ENCODE peak calls at places on chromosomes 13 and 19, in eight cellular contexts. One of them, this sample, is unnamed.
A peak's percentile ranks its signal among the peaks of the same experiment; 100 is the strongest.

GRCh38 chr19:46919324-46919723 is 58.5 kb downstream of the ARHGAP35 start:
- DNase-seq in cardiac fibroblast: no peak
- DNase-seq in breast epithelium: peak; percentile 43
- DNase-seq in OCI-LY7: no peak
- DNase-seq in left lung: no peak
- DNase-seq in neural progenitor cell: no peak
- DNase-seq in spleen: no peak
- DNase-seq in foreskin fibroblast: peak; percentile 64
- DNase-seq in this sample: no peak

GRCh38 chr19:955803-956746 is 28.1 kb upstream of the WDR18 start:
- DNase-seq in OCI-LY7: no peak
- DNase-seq in spleen: no peak
- DNase-seq in breast epithelium: no peak
- DNase-seq in neural progenitor cell: peak; percentile 93
- DNase-seq in foreskin fibroblast: no peak
- DNase-seq in cardiac fibroblast: no peak
- DNase-seq in left lung: peak; percentile 70
- DNase-seq in this sample: no peak

GRCh38 chr13:114140909-114141255 is 8.5 kb upstream of the RASA3 start:
- DNase-seq in foreskin fibroblast: no peak
- DNase-seq in neural progenitor cell: no peak
- DNase-seq in spleen: peak; percentile 84
- DNase-seq in left lung: peak; percentile 55
- DNase-seq in OCI-LY7: no peak
- DNase-seq in cardiac fibroblast: no peak
- DNase-seq in breast epithelium: no peak
- DNase-seq in this sample: no peak

GRCh38 chr19:50040967-50041366 is 15.2 kb downstream of the ZNF473 start:
- DNase-seq in neural progenitor cell: no peak
- DNase-seq in spleen: no peak
- DNase-seq in cardiac fibroblast: no peak
- DNase-seq in breast epithelium: no peak
- DNase-seq in OCI-LY7: no peak
- DNase-seq in left lung: no peak
- DNase-seq in foreskin fibroblast: no peak
- DNase-seq in this sample: no peak

GRCh38 chr19:45542234-45542668 is 35.0 kb downstream of the VASP start:
- DNase-seq in left lung: no peak
- DNase-seq in breast epithelium: no peak
- DNase-seq in cardiac fibroblast: no peak
- DNase-seq in foreskin fibroblast: no peak
- DNase-seq in OCI-LY7: no peak
- DNase-seq in neural progenitor cell: no peak
- DNase-seq in spleen: no peak
- DNase-seq in this sample: no peak

GRCh38 chr19:17757125-17757524 is 5.8 kb downstream of the FCHO1 start:
- DNase-seq in breast epithelium: peak; percentile 45
- DNase-seq in cardiac fibroblast: peak; percentile 53
- DNase-seq in neural progenitor cell: no peak
- DNase-seq in left lung: peak; percentile 83
- DNase-seq in foreskin fibroblast: peak; percentile 33
- DNase-seq in OCI-LY7: no peak
- DNase-seq in spleen: no peak
- DNase-seq in this sample: peak; percentile 96

GRCh38 chr13:113664751-113665581 is 2.1 kb upstream of the GRK1 start:
- DNase-seq in cardiac fibroblast: no peak
- DNase-seq in left lung: peak; percentile 69
- DNase-seq in OCI-LY7: no peak
- DNase-seq in foreskin fibroblast: no peak
- DNase-seq in neural progenitor cell: no peak
- DNase-seq in breast epithelium: no peak
- DNase-seq in spleen: peak; percentile 43
- DNase-seq in this sample: peak; percentile 32

GRCh38 chr13:106649495-106649894 is 81.6 kb upstream of the ARGLU1 start:
- DNase-seq in left lung: no peak
- DNase-seq in neural progenitor cell: no peak
- DNase-seq in cardiac fibroblast: peak; percentile 16
- DNase-seq in foreskin fibroblast: no peak
- DNase-seq in spleen: no peak
- DNase-seq in OCI-LY7: no peak
- DNase-seq in breast epithelium: no peak
- DNase-seq in this sample: no peak

GRCh38 chr13:42571895-42572294 is 2.1 kb upstream of the TNFSF11 start:
- DNase-seq in neural progenitor cell: no peak
- DNase-seq in OCI-LY7: no peak
- DNase-seq in cardiac fibroblast: no peak
- DNase-seq in spleen: no peak
- DNase-seq in left lung: no peak
- DNase-seq in foreskin fibroblast: no peak
- DNase-seq in breast epithelium: no peak
- DNase-seq in this sample: no peak

GRCh38 chr13:41520699-41521630 is 63.6 kb downstream of the RGCC start:
- DNase-seq in spleen: no peak
- DNase-seq in breast epithelium: no peak
- DNase-seq in left lung: no peak
- DNase-seq in neural progenitor cell: no peak
- DNase-seq in cardiac fibroblast: no peak
- DNase-seq in OCI-LY7: no peak
- DNase-seq in foreskin fibroblast: no peak
- DNase-seq in this sample: no peak

GRCh38 chr13:32587014-32587773 is 942 bp downstream of the PDS5B start:
- DNase-seq in left lung: peak; percentile 91
- DNase-seq in OCI-LY7: peak; percentile 81
- DNase-seq in spleen: peak; percentile 92
- DNase-seq in neural progenitor cell: peak; percentile 93
- DNase-seq in cardiac fibroblast: peak; percentile 73
- DNase-seq in foreskin fibroblast: peak; percentile 52
- DNase-seq in breast epithelium: peak; percentile 32
- DNase-seq in this sample: peak; percentile 67

GRCh38 chr13:67518785-67519184 is 288.6 kb upstream of the PCDH9 start:
- DNase-seq in cardiac fibroblast: no peak
- DNase-seq in left lung: no peak
- DNase-seq in foreskin fibroblast: no peak
- DNase-seq in OCI-LY7: no peak
- DNase-seq in breast epithelium: no peak
- DNase-seq in spleen: no peak
- DNase-seq in neural progenitor cell: peak; percentile 81
- DNase-seq in this sample: no peak

DNA sequence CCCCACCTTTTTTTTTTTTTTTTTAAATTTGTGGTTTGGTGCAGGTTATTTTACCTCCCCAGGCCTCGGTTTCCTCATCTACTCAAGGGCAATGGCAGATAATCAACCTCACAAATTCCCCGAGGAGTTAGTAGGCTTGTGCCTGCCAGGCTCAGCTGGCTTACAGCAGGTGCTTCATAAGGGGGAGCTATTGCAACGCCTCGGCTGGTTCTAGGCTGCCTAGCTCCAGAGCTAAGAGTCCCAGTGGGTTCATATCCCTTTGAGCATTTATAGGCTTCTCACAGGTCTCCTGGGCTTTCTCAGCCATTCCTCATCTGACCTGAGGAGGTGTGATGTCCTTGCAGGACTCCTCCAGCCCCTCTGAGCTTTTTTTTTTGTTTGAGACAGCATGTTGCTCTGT is 10.6 kb downstream of the BCKDHA start:
- DNase-seq in OCI-LY7: peak; percentile 47
- DNase-seq in cardiac fibroblast: no peak
- DNase-seq in left lung: no peak
- DNase-seq in foreskin fibroblast: no peak
- DNase-seq in spleen: no peak
- DNase-seq in neural progenitor cell: no peak
- DNase-seq in breast epithelium: no peak
- DNase-seq in this sample: no peak
- TF ChIP-seq CTCF in OCI-LY7: peak; percentile 52
- TF ChIP-seq CTCF in cardiac fibroblast: no peak
- TF ChIP-seq CTCF in left lung: no peak
- TF ChIP-seq CTCF in foreskin fibroblast: no peak
- TF ChIP-seq CTCF in spleen: no peak
- TF ChIP-seq CTCF in neural progenitor cell: no peak
- TF ChIP-seq CTCF in breast epithelium: no peak
- TF ChIP-seq CTCF in this sample: no peak

DNA sequence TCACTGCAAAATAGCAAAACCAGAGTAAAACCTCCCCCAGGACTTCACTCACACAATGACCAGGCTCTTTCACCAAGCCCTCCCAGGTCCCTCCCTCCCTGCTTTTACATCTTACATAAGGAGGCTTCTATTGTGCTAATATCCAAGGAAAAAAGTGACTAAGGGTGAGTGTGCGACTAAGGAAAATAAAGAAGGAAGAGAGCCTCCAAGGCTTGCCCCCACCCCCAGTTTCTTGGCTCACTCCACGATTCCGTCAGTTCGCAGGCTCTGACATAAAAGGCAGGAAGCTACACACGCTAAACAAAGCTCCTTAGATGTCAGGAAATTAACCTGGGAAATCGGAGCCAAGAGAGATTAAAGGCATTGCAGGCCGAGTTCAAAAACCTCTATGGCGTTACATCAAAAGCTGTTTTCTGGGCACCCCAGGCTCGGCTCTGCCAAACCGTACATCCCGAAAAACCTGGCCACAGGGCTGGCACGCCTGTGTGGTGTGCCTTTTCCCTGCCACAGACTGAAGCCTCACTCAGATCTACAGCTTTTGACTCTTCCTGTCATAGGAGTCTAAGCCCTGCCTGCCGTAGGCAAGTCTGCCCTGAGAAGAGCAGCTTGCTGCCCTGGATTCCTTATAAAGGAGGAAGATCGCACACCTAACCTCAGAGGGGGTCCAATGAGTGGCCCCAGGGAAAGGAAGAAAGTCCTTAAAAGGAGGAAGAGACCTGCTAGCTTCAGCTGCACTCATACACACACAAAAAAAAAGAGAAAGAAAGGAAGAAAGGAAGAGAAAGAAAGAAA is 67.0 kb upstream of the SERP2 start:
- DNase-seq in OCI-LY7: no peak
- DNase-seq in breast epithelium: peak; percentile 66
- DNase-seq in foreskin fibroblast: peak; percentile 95
- DNase-seq in cardiac fibroblast: peak; percentile 99
- DNase-seq in spleen: no peak
- DNase-seq in neural progenitor cell: peak; percentile 52
- DNase-seq in left lung: no peak
- DNase-seq in this sample: no peak
- H3K4me3 ChIP-seq in OCI-LY7: no peak overlapping the region
- H3K4me3 ChIP-seq in breast epithelium: peak overlapping the region; percentile 0
- H3K4me3 ChIP-seq in foreskin fibroblast: no peak overlapping the region
- H3K4me3 ChIP-seq in cardiac fibroblast: no peak overlapping the region
- H3K4me3 ChIP-seq in spleen: no peak overlapping the region
- H3K4me3 ChIP-seq in neural progenitor cell: peak overlapping the region; percentile 33
- H3K4me3 ChIP-seq in left lung: no peak overlapping the region
- H3K4me3 ChIP-seq in this sample: peak overlapping the region; percentile 34

GRCh38 chr13:30037766-30038165 is 187.3 kb upstream of the UBL3 start:
- DNase-seq in foreskin fibroblast: peak; percentile 56
- DNase-seq in left lung: no peak
- DNase-seq in cardiac fibroblast: peak; percentile 12
- DNase-seq in OCI-LY7: no peak
- DNase-seq in spleen: no peak
- DNase-seq in neural progenitor cell: no peak
- DNase-seq in breast epithelium: no peak
- DNase-seq in this sample: no peak

GRCh38 chr13:30039506-30039905 is 189.1 kb upstream of the UBL3 start:
- DNase-seq in OCI-LY7: no peak
- DNase-seq in neural progenitor cell: no peak
- DNase-seq in cardiac fibroblast: no peak
- DNase-seq in left lung: no peak
- DNase-seq in breast epithelium: no peak
- DNase-seq in spleen: no peak
- DNase-seq in foreskin fibroblast: no peak
- DNase-seq in this sample: no peak

GRCh38 chr13:30042272-30042671 is 191.9 kb upstream of the UBL3 start:
- DNase-seq in OCI-LY7: no peak
- DNase-seq in neural progenitor cell: no peak
- DNase-seq in spleen: no peak
- DNase-seq in cardiac fibroblast: no peak
- DNase-seq in left lung: no peak
- DNase-seq in foreskin fibroblast: no peak
- DNase-seq in breast epithelium: no peak
- DNase-seq in this sample: no peak

GRCh38 chr13:30037306-30037705 is 186.9 kb upstream of the UBL3 start:
- DNase-seq in cardiac fibroblast: no peak
- DNase-seq in breast epithelium: no peak
- DNase-seq in neural progenitor cell: peak; percentile 64
- DNase-seq in spleen: no peak
- DNase-seq in left lung: no peak
- DNase-seq in foreskin fibroblast: no peak
- DNase-seq in OCI-LY7: no peak
- DNase-seq in this sample: no peak

GRCh38 chr13:30038884-30039283 is 188.5 kb upstream of the UBL3 start:
- DNase-seq in left lung: no peak
- DNase-seq in foreskin fibroblast: no peak
- DNase-seq in OCI-LY7: no peak
- DNase-seq in neural progenitor cell: peak; percentile 10
- DNase-seq in breast epithelium: no peak
- DNase-seq in cardiac fibroblast: peak; percentile 35
- DNase-seq in spleen: no peak
- DNase-seq in this sample: no peak
- TF ChIP-seq CTCF in left lung: no peak
- TF ChIP-seq CTCF in foreskin fibroblast: peak; percentile 26
- TF ChIP-seq CTCF in OCI-LY7: no peak
- TF ChIP-seq CTCF in neural progenitor cell: peak; percentile 10
- TF ChIP-seq CTCF in breast epithelium: no peak
- TF ChIP-seq CTCF in cardiac fibroblast: no peak
- TF ChIP-seq CTCF in spleen: no peak
- TF ChIP-seq CTCF in this sample: no peak

GRCh38 chr19:48833977-48834376 is 2.3 kb downstream of the HSD17B14 start:
- DNase-seq in breast epithelium: no peak
- DNase-seq in neural progenitor cell: no peak
- DNase-seq in cardiac fibroblast: no peak
- DNase-seq in foreskin fibroblast: no peak
- DNase-seq in spleen: no peak
- DNase-seq in OCI-LY7: no peak
- DNase-seq in left lung: no peak
- DNase-seq in this sample: no peak

GRCh38 chr19:48835734-48836088 is 580 bp downstream of the HSD17B14 start:
- DNase-seq in spleen: peak; percentile 96
- DNase-seq in left lung: peak; percentile 94
- DNase-seq in neural progenitor cell: peak; percentile 95
- DNase-seq in OCI-LY7: peak; percentile 94
- DNase-seq in cardiac fibroblast: peak; percentile 87
- DNase-seq in foreskin fibroblast: peak; percentile 72
- DNase-seq in breast epithelium: peak; percentile 95
- DNase-seq in this sample: peak; percentile 93

GRCh38 chr19:48830965-48831364 is 5.3 kb downstream of the HSD17B14 start:
- DNase-seq in left lung: no peak
- DNase-seq in OCI-LY7: no peak
- DNase-seq in foreskin fibroblast: no peak
- DNase-seq in spleen: no peak
- DNase-seq in neural progenitor cell: no peak
- DNase-seq in breast epithelium: no peak
- DNase-seq in cardiac fibroblast: no peak
- DNase-seq in this sample: no peak

GRCh38 chr19:48830088-48830487 is 6.2 kb downstream of the HSD17B14 start:
- DNase-seq in cardiac fibroblast: no peak
- DNase-seq in foreskin fibroblast: no peak
- DNase-seq in spleen: no peak
- DNase-seq in neural progenitor cell: no peak
- DNase-seq in breast epithelium: no peak
- DNase-seq in OCI-LY7: no peak
- DNase-seq in left lung: no peak
- DNase-seq in this sample: no peak

DNA sequence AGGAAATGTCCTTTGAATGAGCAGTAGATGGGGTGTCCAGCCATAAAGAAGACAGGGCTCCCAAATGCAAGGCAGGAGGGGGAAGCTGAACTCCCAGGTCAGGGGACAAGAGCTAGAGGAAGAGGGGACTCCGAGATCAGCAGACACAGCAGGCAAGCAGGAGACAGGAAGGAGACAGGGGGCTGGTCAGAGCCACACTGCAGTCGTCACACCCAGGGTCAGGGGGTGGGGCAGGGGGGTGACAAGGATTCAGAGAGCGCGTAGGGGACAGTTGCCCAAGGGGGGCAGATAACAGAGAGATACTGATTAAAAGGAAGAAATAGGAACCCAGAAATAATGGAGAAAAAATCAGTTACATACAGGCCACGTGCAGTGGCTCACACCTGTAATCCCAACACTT is 3.2 kb downstream of the HSD17B14 start:
- DNase-seq in cardiac fibroblast: no peak
- DNase-seq in neural progenitor cell: no peak
- DNase-seq in foreskin fibroblast: no peak
- DNase-seq in spleen: no peak
- DNase-seq in breast epithelium: no peak
- DNase-seq in OCI-LY7: no peak
- DNase-seq in left lung: no peak
- DNase-seq in this sample: no peak
- H3K4me3 ChIP-seq in cardiac fibroblast: no peak overlapping the region
- H3K4me3 ChIP-seq in neural progenitor cell: no peak overlapping the region
- H3K4me3 ChIP-seq in foreskin fibroblast: no peak overlapping the region
- H3K4me3 ChIP-seq in spleen: no peak overlapping the region
- H3K4me3 ChIP-seq in breast epithelium: no peak overlapping the region
- H3K4me3 ChIP-seq in OCI-LY7: no peak overlapping the region
- H3K4me3 ChIP-seq in left lung: no peak overlapping the region
- H3K4me3 ChIP-seq in this sample: no peak overlapping the region

This sample was measured in dorsolateral prefrontal cortex.